ENCODE peak calls at places on chromosomes 11 and 22, in six cellular contexts. O is right cardiac atrium, M is adipocyte, P is spleen, F is ovary, U is mucosa of descending colon. L is an unnamed sample. For H3K4me1, the result is how much of the 10 kb centered on the place peaks cover.

GRCh38 chr22:50621491-50621880 is 6.5 kb downstream of the ARSA start:
- DNase-seq in O (no peak), M (no peak), F (no peak), P (peak), U (no peak), L (no peak)

GRCh38 chr11:60265373-60266214 is 14.9 kb upstream of the MS4A4A start:
- DNase-seq in M (peak), F (no peak), U (no peak), P (no peak), O (no peak), L (no peak)

GRCh38 chr11:32418836-32419235 is 16.5 kb downstream of the WT1 start:
- DNase-seq in U (no peak), O (no peak), M (no peak), F (no peak), P (no peak), L (no peak)

GRCh38 chr11:129702410-129703390 is 112.9 kb upstream of the TMEM45B start:
- DNase-seq in O (no peak), P (no peak), U (no peak), F (no peak), M (no peak), L (no peak)

GRCh38 chr11:531826-532511 is 3.4 kb downstream of the HRAS start:
- DNase-seq in P (no peak), O (no peak), U (no peak), M (no peak), F (no peak), L (no peak)

GRCh38 chr22:38724926-38725571 is 19.3 kb downstream of the GTPBP1 start:
- DNase-seq in F (no peak), P (peak), U (no peak), O (no peak), M (peak), L (no peak)

GRCh38 chr11:90252053-90252452 is 29.2 kb upstream of the CHORDC1 start:
- DNase-seq in O (no peak), P (no peak), M (no peak), F (no peak), U (no peak), L (no peak)

GRCh38 chr11:114821626-114822025 is 143.3 kb downstream of the NXPE2 start:
- DNase-seq in P (no peak), O (no peak), F (no peak), U (no peak), M (no peak), L (no peak)

GRCh38 chr11:82767123-82767522 is 33.5 kb upstream of the FAM181B start:
- DNase-seq in F (no peak), U (no peak), M (no peak), P (no peak), O (no peak), L (no peak)

GRCh38 chr11:10381730-10382129 is 73.3 kb upstream of the AMPD3 start:
- DNase-seq in O (no peak), F (no peak), P (no peak), U (no peak), M (peak), L (no peak)

GRCh38 chr11:68989936-68990606 is 9.3 kb upstream of the MRGPRD start:
- DNase-seq in O (no peak), F (no peak), U (no peak), P (peak), M (no peak), L (peak)

GRCh38 chr11:74687237-74688005 is 43.8 kb downstream of the CHRDL2 start:
- DNase-seq in O (peak), F (no peak), M (peak), U (peak), P (peak), L (peak)

GRCh38 chr11:100800202-100800601 is 113.1 kb downstream of the ARHGAP42 start:
- DNase-seq in U (no peak), P (no peak), F (no peak), M (no peak), O (no peak), L (no peak)

GRCh38 chr11:133467686-133468085 is 64.6 kb downstream of the OPCML start:
- DNase-seq in U (no peak), P (no peak), F (no peak), M (no peak), O (no peak), L (no peak)

GRCh38 chr11:100612766-100613165 is 74.3 kb upstream of the ARHGAP42 start:
- DNase-seq in U (no peak), F (no peak), P (no peak), O (no peak), M (no peak), L (no peak)

GRCh38 chr11:70428701-70429427 is 30.5 kb downstream of the CTTN start:
- DNase-seq in F (no peak), P (no peak), O (peak), U (no peak), M (no peak), L (peak)

GRCh38 chr11:61092280-61092766 is 10.0 kb upstream of the CD5 start:
- DNase-seq in P (no peak), O (no peak), M (no peak), F (no peak), U (no peak), L (no peak)

GRCh38 chr11:71472357-71472885 is 19.4 kb downstream of the NADSYN1 start:
- DNase-seq in U (no peak), P (peak), O (no peak), M (no peak), F (no peak), L (peak)

GRCh38 chr11:11125618-11126017 is 227.4 kb downstream of the CSNK2A3 start:
- DNase-seq in F (no peak), M (no peak), U (no peak), P (no peak), O (no peak), L (no peak)

GRCh38 chr22:26970809-26971394 is 313.5 kb downstream of the MIAT start:
- DNase-seq in O (no peak), M (no peak), P (no peak), U (no peak), F (no peak), L (no peak)

GRCh38 chr11:128201801-128202200 is 385.6 kb downstream of the ETS1 start:
- DNase-seq in P (no peak), U (no peak), F (no peak), O (peak), M (no peak), L (peak)

GRCh38 chr22:50577987-50578775 is at the start of gene CPT1B:
- DNase-seq in O (peak), P (no peak), F (no peak), U (no peak), M (peak), L (no peak)

GRCh38 chr22:19657252-19658056 is 56.8 kb upstream of the SEPTIN5 start:
- DNase-seq in F (no peak), O (no peak), U (no peak), P (no peak), M (no peak), L (no peak)

GRCh38 chr22:50683086-50683993 is 10.7 kb downstream of the SHANK3 start:
- DNase-seq in M (no peak), F (no peak), O (no peak), P (no peak), U (peak), L (no peak)

GRCh38 chr11:1303196-1303821 is 6.1 kb downstream of the TOLLIP start:
- DNase-seq in F (peak), U (peak), P (peak), O (peak), M (peak), L (peak)

GRCh38 chr11:69156673-69157155 is 979 bp downstream of the SMIM38 start:
- DNase-seq in M (peak), U (no peak), P (peak), F (no peak), O (peak), L (no peak)

GRCh38 chr11:94473177-94473799 is 20.4 kb downstream of the MRE11 start:
- DNase-seq in P (no peak), O (no peak), F (no peak), M (no peak), U (no peak), L (no peak)

GRCh38 chr22:44097263-44098020 is 73.3 kb downstream of the PARVB start:
- DNase-seq in P (peak), M (no peak), F (no peak), U (no peak), O (no peak), L (peak)

GRCh38 chr11:48107188-48107704 is 109.4 kb upstream of the OR4B1 start:
- DNase-seq in O (peak), P (peak), F (no peak), U (peak), M (peak), L (no peak)

GRCh38 chr11:44728491-44728910 is 1.7 kb downstream of the TSPAN18 start:
- DNase-seq in F (no peak), U (no peak), O (peak), P (no peak), M (no peak), L (no peak)

GRCh38 chr11:101215069-101215468 is 85.5 kb upstream of the PGR start:
- DNase-seq in M (no peak), F (no peak), P (no peak), U (no peak), O (no peak), L (no peak)

GRCh38 chr11:6258571-6258998 is 1.1 kb upstream of the CCKBR start:
- DNase-seq in F (no peak), P (no peak), U (no peak), O (no peak), M (peak), L (no peak)

DNA sequence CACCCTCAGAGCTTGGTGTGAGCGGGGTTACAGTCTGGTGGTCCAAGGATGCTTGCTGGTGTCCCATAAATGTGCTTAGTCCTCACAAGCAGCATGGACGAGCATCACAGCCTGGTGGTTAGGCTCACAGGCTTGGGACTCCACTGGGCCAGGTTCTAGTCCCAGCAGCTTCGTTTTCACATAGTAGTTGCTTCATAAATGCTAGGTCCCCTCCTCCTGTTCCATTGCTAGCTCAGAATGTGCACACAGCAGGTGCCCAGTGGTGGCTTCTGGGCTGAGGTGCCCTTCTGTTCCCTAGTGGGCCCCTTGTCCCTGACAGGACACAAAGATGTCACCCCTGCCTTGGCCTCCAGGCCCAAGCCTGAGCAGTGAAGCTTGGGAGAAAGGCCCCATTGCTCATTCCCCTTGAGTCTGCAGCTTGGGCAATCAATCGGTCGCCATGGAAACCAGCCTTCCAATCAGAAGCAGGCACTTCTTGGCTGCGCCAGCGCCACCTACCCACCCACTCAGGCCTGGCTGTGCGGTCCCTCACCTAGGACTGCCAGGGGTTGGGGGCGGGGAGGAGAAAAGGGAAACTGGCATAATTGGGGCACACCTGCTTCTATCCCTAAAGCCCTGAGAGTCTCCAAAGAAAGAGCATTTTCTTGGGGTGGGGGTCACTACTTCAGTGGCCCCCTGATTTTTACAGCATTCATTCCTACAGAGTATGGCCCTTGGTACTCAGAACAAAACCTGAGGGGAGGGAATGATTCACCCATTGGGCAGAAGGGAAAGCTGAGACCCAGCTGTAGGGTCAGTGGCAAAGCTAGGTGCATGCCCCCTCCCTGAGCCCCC is 48.1 kb downstream of the CYTH4 start:
- DNase-seq in M (no peak), O (no peak), F (no peak), U (no peak), P (no peak), L (no peak)
- H3K4me1 ChIP-seq in M (under half), O (under half), F (under half), U (under half), P (under half), L (under half)

GRCh38 chr22:23181763-23182288 is 1.5 kb downstream of the BCR start:
- DNase-seq in P (peak), O (peak), U (peak), F (no peak), M (no peak), L (no peak)
- H3K4me1 ChIP-seq in P (half or more), O (under half), U (under half), F (under half), M (under half), L (under half)

GRCh38 chr11:3835752-3836151 is 5.0 kb downstream of the RHOG start:
- DNase-seq in P (peak), O (peak), F (peak), U (no peak), M (no peak), L (no peak)

GRCh38 chr11:3836903-3837302 is 3.9 kb downstream of the RHOG start:
- DNase-seq in P (peak), O (peak), U (peak), F (no peak), M (no peak), L (peak)

GRCh38 chr11:3833461-3833860 is 7.3 kb downstream of the RHOG start:
- DNase-seq in P (no peak), M (no peak), O (no peak), U (no peak), F (no peak), L (no peak)

GRCh38 chr11:3834349-3835099 is 6.2 kb downstream of the RHOG start:
- DNase-seq in U (peak), F (no peak), P (peak), M (no peak), O (peak), L (no peak)

GRCh38 chr11:3835100-3835485 is 5.7 kb downstream of the RHOG start:
- DNase-seq in F (no peak), P (peak), O (no peak), U (no peak), M (no peak), L (no peak)
- H3K4me1 ChIP-seq in F (under half), P (half or more), O (under half), U (half or more), M (under half), L (under half)

GRCh38 chr11:73245461-73245860 is 26.7 kb upstream of the P2RY6 start:
- DNase-seq in O (no peak), F (no peak), M (no peak), P (peak), U (no peak), L (peak)

GRCh38 chr11:73249304-73249703 is 22.8 kb upstream of the P2RY6 start:
- DNase-seq in P (no peak), F (no peak), M (no peak), O (no peak), U (no peak), L (peak)

GRCh38 chr11:73246303-73246702 is 25.8 kb upstream of the P2RY6 start:
- DNase-seq in U (no peak), F (no peak), P (no peak), O (no peak), M (peak), L (no peak)

GRCh38 chr11:73249858-73250773 is 22.0 kb upstream of the P2RY6 start:
- DNase-seq in U (no peak), M (peak), P (peak), O (no peak), F (no peak), L (no peak)

GRCh38 chr11:73248526-73249185 is 23.5 kb upstream of the P2RY6 start:
- DNase-seq in O (no peak), M (no peak), P (no peak), F (no peak), U (no peak), L (no peak)
- H3K4me1 ChIP-seq in O (under half), M (under half), P (under half), F (under half), U (under half), L (under half)

L was measured in kidney.